ENCODE peak calls at places on chromosomes 3 and 15, in seven cellular contexts. M is activated B cell treated with CpG ODN at 0.5 μM for 24 hours, X is HepG2, R is heart left ventricle, I is esophagus squamous epithelium, F is foreskin keratinocyte, G is cardiac muscle cell. U is an unnamed sample.

GRCh38 chr15:85582719-85583089 is 202.3 kb downstream of the AKAP13 start:
- DNase-seq in F (no peak), X (no peak), I (no peak), M (no peak), G (peak; percentile 82), R (peak; percentile 74), U (no peak)

GRCh38 chr15:95247068-95247984 is 1016.0 kb downstream of the MCTP2 start:
- DNase-seq in F (peak; percentile 100), M (no peak), X (peak; percentile 4), G (peak; percentile 89), R (no peak), I (no peak), U (no peak)

GRCh38 chr3:194136519-194137313 is 768 bp downstream of the HES1 start:
- DNase-seq in F (peak; percentile 36), G (peak; percentile 91), R (peak; percentile 79), M (peak; percentile 53), X (peak; percentile 14), I (no peak), U (no peak)

GRCh38 chr3:70885636-70886035 is 573.2 kb upstream of the MDFIC2 start:
- DNase-seq in M (no peak), G (no peak), I (no peak), R (no peak), F (no peak), X (peak; percentile 18), U (no peak)

GRCh38 chr3:146164951-146165350 is 4.0 kb upstream of the PLOD2 start:
- DNase-seq in M (no peak), G (no peak), R (no peak), X (no peak), I (no peak), F (peak; percentile 36), U (no peak)

GRCh38 chr3:151943539-151943938 is 70.1 kb downstream of the SUCNR1 start:
- DNase-seq in X (no peak), I (no peak), G (no peak), F (no peak), R (no peak), M (no peak), U (no peak)

GRCh38 chr3:186549497-186549896 is 5.3 kb upstream of the CRYGS start:
- DNase-seq in F (no peak), G (no peak), M (no peak), R (no peak), X (no peak), I (no peak), U (no peak)

GRCh38 chr15:99450896-99451358 is 114.9 kb upstream of the MEF2A start:
- DNase-seq in G (peak; percentile 86), R (peak; percentile 90), I (no peak), M (peak; percentile 9), X (no peak), F (peak; percentile 54), U (peak; percentile 82)

GRCh38 chr15:57196865-57197264 is 179.4 kb upstream of the CGNL1 start:
- DNase-seq in R (no peak), F (no peak), M (no peak), X (no peak), I (no peak), G (no peak), U (no peak)

GRCh38 chr3:174101244-174101643 is 703.7 kb downstream of the NLGN1 start:
- DNase-seq in X (no peak), M (no peak), I (no peak), F (no peak), R (no peak), G (no peak), U (no peak)

GRCh38 chr15:98077186-98077585 is 116.7 kb downstream of the ARRDC4 start:
- DNase-seq in G (no peak), X (no peak), M (no peak), F (peak; percentile 52), R (no peak), I (no peak), U (no peak)

GRCh38 chr15:43270676-43271306 is 4.1 kb upstream of the TGM5 start:
- DNase-seq in R (no peak), M (no peak), G (no peak), F (no peak), X (no peak), I (no peak), U (no peak)

GRCh38 chr15:96887730-96888129 is 557.2 kb downstream of the NR2F2 start:
- DNase-seq in M (no peak), R (no peak), X (no peak), G (no peak), F (peak; percentile 77), I (no peak), U (no peak)

GRCh38 chr3:169596126-169596525 is 67.4 kb downstream of the MECOM start:
- DNase-seq in I (no peak), X (no peak), M (no peak), G (no peak), F (no peak), R (no peak), U (no peak)

GRCh38 chr3:98350082-98350481 is 3.6 kb upstream of the OR5K4 start:
- DNase-seq in R (no peak), X (no peak), F (no peak), G (no peak), M (no peak), I (no peak), U (no peak)

GRCh38 chr15:44194397-44195150 is 497 bp downstream of the FRMD5 start:
- DNase-seq in R (peak; percentile 63), G (peak; percentile 83), F (peak; percentile 87), M (peak; percentile 39), X (no peak), I (no peak), U (peak; percentile 86)

GRCh38 chr15:25789206-25789605 is 73.9 kb downstream of the ATP10A start:
- DNase-seq in F (no peak), I (no peak), G (peak; percentile 8), M (no peak), R (no peak), X (no peak), U (peak; percentile 13)

GRCh38 chr15:74374648-74375302 is 7.3 kb upstream of the CYP11A1 start:
- DNase-seq in I (no peak), F (no peak), X (no peak), G (no peak), R (no peak), M (no peak), U (no peak)

GRCh38 chr3:142852009-142852408 is 36.9 kb downstream of the PCOLCE2 start:
- DNase-seq in X (no peak), F (no peak), G (no peak), M (no peak), I (no peak), R (no peak), U (no peak)

GRCh38 chr3:94961423-94962100 is 898.7 kb downstream of the NSUN3 start:
- DNase-seq in M (no peak), X (no peak), R (no peak), G (no peak), F (no peak), I (no peak), U (no peak)

DNA sequence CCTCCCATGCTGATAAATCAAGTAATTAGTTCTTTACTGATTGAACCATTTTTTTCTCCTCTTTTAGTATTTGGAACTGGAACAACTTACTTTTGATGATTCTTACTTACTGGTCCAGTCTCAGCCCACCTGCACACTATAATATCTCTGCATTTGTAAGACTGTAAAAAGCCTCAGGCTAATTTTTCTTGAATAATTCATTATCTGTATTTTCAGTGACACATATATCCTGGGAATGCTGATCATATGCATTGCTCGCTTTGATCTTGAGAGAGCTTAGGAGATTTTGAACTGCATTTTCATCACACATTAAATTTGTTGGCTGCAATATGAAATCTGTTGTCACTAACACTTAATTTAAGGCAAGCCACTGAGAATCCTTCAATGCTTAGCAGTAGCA is 760.6 kb downstream of the EDEM1 start:
- DNase-seq in X (no peak), G (no peak), I (no peak), R (no peak), M (no peak), F (no peak), U (no peak)
- TF ChIP-seq CTCF in X (no peak), G (no peak), I (no peak), R (no peak), M (no peak), F (no peak), U (no peak)

GRCh38 chr3:81980566-81981494 is 219.4 kb upstream of the GBE1 start:
- DNase-seq in F (peak; percentile 89), R (no peak), G (no peak), I (no peak), X (no peak), M (no peak), U (no peak)

GRCh38 chr3:81983382-81983781 is 221.9 kb upstream of the GBE1 start:
- DNase-seq in F (no peak), X (no peak), G (no peak), M (no peak), R (no peak), I (no peak), U (no peak)

GRCh38 chr3:81989773-81990172 is 228.3 kb upstream of the GBE1 start:
- DNase-seq in G (no peak), I (no peak), X (no peak), F (no peak), M (no peak), R (no peak), U (no peak)

GRCh38 chr3:81989274-81989673 is 227.8 kb upstream of the GBE1 start:
- DNase-seq in F (no peak), R (no peak), I (no peak), M (no peak), G (no peak), X (no peak), U (no peak)

GRCh38 chr3:81985996-81986723 is 224.7 kb upstream of the GBE1 start:
- DNase-seq in M (no peak), F (no peak), G (no peak), X (peak; percentile 74), R (no peak), I (no peak), U (no peak)
- TF ChIP-seq CTCF in M (no peak), F (no peak), G (no peak), X (peak; percentile 82), R (no peak), I (no peak), U (no peak)

GRCh38 chr3:180855364-180855763 is 57.1 kb upstream of the FXR1 start:
- DNase-seq in G (no peak), I (no peak), F (no peak), M (no peak), R (no peak), X (peak; percentile 23), U (no peak)
- TF ChIP-seq CTCF in G (no peak), I (no peak), F (peak; percentile 30), M (no peak), R (peak; percentile 8), X (peak; percentile 32), U (peak; percentile 50)

DNA sequence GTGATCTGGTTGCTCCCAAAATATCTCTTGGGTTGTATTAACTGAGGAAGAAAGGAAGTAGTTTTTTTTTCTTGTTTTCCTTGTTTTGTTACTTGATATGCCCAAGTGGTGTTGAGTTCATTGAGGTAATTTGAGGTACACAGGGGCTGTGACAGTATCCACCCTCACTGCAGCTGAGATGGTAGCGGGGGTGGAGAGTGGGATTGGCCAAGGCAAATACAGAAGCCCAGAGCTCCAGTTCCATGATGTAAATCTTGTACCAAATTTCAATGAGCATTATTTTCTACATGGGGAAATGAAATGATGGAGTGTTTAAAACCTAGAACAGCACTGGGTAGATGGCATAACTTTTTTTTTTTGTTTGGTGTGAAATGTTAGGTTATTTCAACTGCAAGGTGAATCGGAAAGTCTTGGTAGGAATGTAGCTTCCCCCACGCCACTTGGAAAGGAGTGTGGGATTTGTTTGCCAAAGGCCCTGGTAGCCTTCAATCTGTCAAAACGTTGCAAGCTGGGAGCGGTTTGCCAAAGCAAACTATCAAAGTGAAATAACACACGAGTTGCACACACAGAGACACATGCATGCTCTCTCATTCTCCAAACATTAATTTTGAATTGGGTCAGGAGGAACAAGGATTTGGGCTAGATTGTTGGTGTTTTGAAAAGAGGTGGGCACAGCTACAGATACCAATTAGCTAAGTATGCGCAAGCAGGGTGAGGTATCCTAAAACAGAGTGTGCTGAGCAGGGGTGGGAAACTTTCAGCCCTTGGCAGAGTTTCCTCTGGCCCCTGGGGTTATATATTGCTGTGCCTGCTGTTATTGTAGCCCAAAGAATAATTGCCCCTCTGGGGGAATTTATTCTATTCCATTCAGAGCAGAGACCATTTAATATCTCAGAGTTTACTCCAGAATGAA is 34.6 kb downstream of the THSD4 start:
- DNase-seq in R (no peak), X (no peak), G (peak; percentile 53), M (no peak), F (no peak), I (no peak), U (no peak)
- TF ChIP-seq CTCF in R (no peak), X (no peak), G (no peak), M (no peak), F (no peak), I (no peak), U (no peak)

U was measured in chondrocyte.